ENCODE peak calls at places on chromosomes 11 and 22, in ten cellular contexts. Q, N, E, R, X, L, H, K, D and G are unnamed samples.

GRCh38 chr11:61734767-61735166 is 17.7 kb upstream of the MYRF start:
- DNase-seq in Q (no peak), N (no peak), E (no peak), R (peak; percentile 83), X (no peak), L (no peak), H (no peak), K (no peak), D (no peak), G (no peak)

GRCh38 chr11:114142646-114143045 is 83.1 kb downstream of the ZBTB16 start:
- DNase-seq in Q (no peak), N (no peak), E (no peak), R (no peak), X (no peak), L (no peak), H (no peak), K (no peak), D (no peak), G (no peak)

GRCh38 chr22:23849009-23850006 is 8.4 kb upstream of the SLC2A11 start:
- DNase-seq in Q (peak; percentile 89), N (peak; percentile 91), E (peak; percentile 78), R (peak; percentile 99), X (no peak), L (peak; percentile 62), H (peak; percentile 90), K (no peak), D (peak; percentile 90), G (no peak)

GRCh38 chr11:94864646-94865045 is 96.5 kb downstream of the AMOTL1 start:
- DNase-seq in Q (no peak), N (no peak), E (no peak), R (no peak), X (no peak), L (no peak), H (no peak), K (no peak), D (no peak), G (no peak)

GRCh38 chr11:29634248-29634647 is 382.6 kb downstream of the KCNA4 start:
- DNase-seq in Q (no peak), N (no peak), E (no peak), R (no peak), X (no peak), L (no peak), H (no peak), K (no peak), D (no peak), G (no peak)

GRCh38 chr11:2794947-2795346 is 90.6 kb downstream of the CDKN1C start:
- DNase-seq in Q (no peak), N (peak; percentile 23), E (no peak), R (peak; percentile 39), X (no peak), L (no peak), H (no peak), K (no peak), D (peak; percentile 5), G (no peak)

GRCh38 chr11:78196661-78197091 is 8.0 kb downstream of the USP35 start:
- DNase-seq in Q (no peak), N (no peak), E (no peak), R (no peak), X (no peak), L (no peak), H (no peak), K (no peak), D (no peak), G (no peak)

GRCh38 chr11:107282195-107282594 is 175.4 kb downstream of the CWF19L2 start:
- DNase-seq in Q (no peak), N (no peak), E (no peak), R (no peak), X (no peak), L (no peak), H (no peak), K (no peak), D (no peak), G (no peak)

GRCh38 chr11:75560644-75561043 is 1.4 kb upstream of the SERPINH1 start:
- DNase-seq in Q (no peak), N (no peak), E (no peak), R (no peak), X (no peak), L (no peak), H (no peak), K (no peak), D (no peak), G (no peak)

GRCh38 chr11:75425422-75425821 is 7.6 kb downstream of the KLHL35 start:
- DNase-seq in Q (no peak), N (no peak), E (peak; percentile 36), R (peak; percentile 82), X (no peak), L (no peak), H (peak; percentile 13), K (no peak), D (no peak), G (no peak)

DNA sequence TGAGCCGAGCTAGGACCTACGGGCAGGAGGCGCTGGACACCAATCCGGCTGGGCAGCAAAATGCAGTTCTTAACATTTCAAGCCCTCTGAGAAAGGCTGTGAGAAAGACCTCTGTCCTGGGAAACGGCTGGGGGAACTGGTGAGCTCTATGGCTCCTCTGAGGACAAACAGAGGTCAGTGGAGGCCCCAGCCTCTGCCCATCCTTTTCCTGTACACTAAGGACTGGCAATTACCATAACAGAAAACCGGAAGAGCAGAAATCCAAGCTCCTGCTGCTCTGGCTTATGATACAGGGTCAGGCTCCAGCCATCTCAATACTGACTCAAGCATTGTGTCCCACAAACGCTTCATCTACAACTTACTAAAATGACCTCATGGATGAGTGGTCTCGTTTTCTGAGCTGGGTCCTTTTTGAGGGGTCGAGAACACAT is 2.2 kb downstream of the TESMIN start:
- DNase-seq in Q (no peak), N (no peak), E (no peak), R (no peak), X (no peak), L (no peak), H (no peak), K (no peak), D (no peak), G (no peak)
- TF ChIP-seq POLR2AphosphoS5 in Q (no peak), N (no peak), E (no peak), R (no peak), X (no peak), L (no peak), H (no peak), K (no peak), D (no peak), G (peak; percentile 21)

GRCh38 chr22:36280379-36280778 is 27.4 kb downstream of the APOL1 start:
- DNase-seq in Q (no peak), N (no peak), E (no peak), R (no peak), X (no peak), L (no peak), H (no peak), K (no peak), D (no peak), G (no peak)
- TF ChIP-seq POLR2AphosphoS5 in Q (no peak), N (no peak), E (no peak), R (no peak), X (no peak), L (no peak), H (peak; percentile 46), K (no peak), D (no peak), G (peak; percentile 20)

GRCh38 chr11:72111300-72111699 is 1.2 kb downstream of the ANAPC15 start:
- DNase-seq in Q (no peak), N (no peak), E (no peak), R (no peak), X (no peak), L (no peak), H (no peak), K (no peak), D (no peak), G (no peak)

GRCh38 chr11:72114570-72114969 is 2.1 kb upstream of the ANAPC15 start:
- DNase-seq in Q (no peak), N (no peak), E (no peak), R (no peak), X (no peak), L (no peak), H (no peak), K (no peak), D (no peak), G (no peak)

GRCh38 chr11:72111803-72112540 is 523 bp downstream of the ANAPC15 start:
- DNase-seq in Q (peak; percentile 68), N (peak; percentile 94), E (peak; percentile 98), R (no peak), X (peak; percentile 99), L (peak; percentile 99), H (peak; percentile 60), K (peak; percentile 100), D (peak; percentile 94), G (peak; percentile 99)

GRCh38 chr11:72113170-72113808 is 794 bp upstream of the ANAPC15 start:
- DNase-seq in Q (no peak), N (no peak), E (no peak), R (no peak), X (no peak), L (no peak), H (no peak), K (no peak), D (no peak), G (no peak)

DNA sequence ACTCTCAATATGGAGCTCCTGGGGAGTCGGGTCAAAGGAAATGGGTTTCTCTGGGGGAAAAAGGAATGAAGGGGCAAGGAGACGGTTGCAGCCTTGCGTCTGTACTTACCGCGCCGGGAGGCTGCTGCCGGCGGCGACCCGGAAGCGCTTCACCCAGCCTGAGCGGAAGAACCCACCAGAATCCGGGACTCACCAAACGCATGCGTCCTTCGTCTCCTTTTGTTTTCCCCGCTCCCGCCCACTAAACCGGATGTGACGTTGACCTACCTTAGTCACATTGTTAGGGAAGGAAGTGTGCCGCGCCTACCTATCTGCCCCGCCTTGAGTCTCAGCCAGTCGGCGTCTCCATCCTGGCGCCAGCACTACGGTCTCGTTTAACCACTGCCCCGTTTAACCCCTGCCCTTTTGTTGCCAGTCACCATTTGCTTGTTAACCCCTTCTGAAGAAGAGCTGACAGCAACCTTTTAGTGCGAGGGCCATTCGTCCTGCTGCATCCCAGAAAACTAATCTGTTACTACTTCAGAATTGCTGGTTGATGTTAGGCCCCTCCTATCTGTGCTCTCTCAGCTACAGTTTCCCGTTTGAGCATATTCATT is at the start of gene ANAPC15:
- DNase-seq in Q (peak; percentile 64), N (peak; percentile 99), E (peak; percentile 99), R (peak; percentile 93), X (peak; percentile 99), L (peak; percentile 100), H (peak; percentile 65), K (peak; percentile 100), D (peak; percentile 99), G (peak; percentile 100)
- TF ChIP-seq POLR2AphosphoS5 in Q (peak; percentile 98), N (peak; percentile 96), E (peak; percentile 91), R (peak; percentile 97), X (peak; percentile 99), L (peak; percentile 98), H (peak; percentile 99), K (peak; percentile 88), D (peak; percentile 97), G (peak; percentile 98)

DNA sequence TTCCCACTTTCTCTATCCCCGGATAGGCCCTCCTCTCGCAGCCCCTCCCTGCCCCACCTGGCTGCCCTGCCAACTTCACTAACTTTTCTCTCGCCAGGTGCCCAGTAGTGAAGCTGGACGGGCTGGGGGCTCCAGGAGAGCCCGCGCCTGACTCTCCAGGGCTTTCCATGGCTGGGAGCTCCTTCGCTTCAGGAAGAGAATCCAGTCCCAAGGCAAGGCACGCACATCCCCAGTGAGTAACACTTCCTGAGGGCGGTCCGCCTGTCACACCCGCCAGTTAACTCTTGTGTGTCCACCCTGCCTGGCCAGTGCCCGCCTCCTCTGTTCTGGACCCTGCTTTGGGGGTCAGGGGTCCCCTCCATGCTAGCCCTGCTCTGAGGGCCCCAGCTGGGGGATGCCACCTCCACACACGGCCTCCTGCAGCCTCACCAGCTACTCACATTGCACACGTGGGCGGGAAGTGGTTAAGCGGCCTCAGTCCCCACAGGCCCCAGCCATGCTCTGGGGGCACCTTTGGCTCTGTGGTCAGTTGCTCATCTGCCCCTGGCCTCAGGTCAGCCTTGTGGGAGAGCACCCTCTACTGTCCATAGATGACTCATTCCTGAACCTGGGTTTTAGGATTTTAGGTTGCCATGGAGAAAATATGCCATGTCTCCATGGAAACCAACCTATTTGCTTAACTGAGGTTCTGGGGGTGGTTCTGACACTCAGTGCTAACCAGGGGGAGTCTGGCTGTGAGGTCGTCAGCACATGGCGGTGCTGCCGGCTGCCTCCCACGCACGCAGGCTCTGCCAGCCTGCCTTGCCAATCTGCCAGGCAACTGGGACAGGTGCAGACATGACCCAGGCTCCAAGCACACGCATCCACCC is at the start of gene RIN1:
- DNase-seq in Q (peak; percentile 90), N (peak; percentile 75), E (peak; percentile 81), R (peak; percentile 81), X (peak; percentile 81), L (peak; percentile 77), H (peak; percentile 85), K (no peak), D (peak; percentile 71), G (no peak)
- TF ChIP-seq POLR2AphosphoS5 in Q (no peak), N (peak; percentile 72), E (peak; percentile 27), R (peak; percentile 64), X (peak; percentile 60), L (no peak), H (peak; percentile 64), K (peak; percentile 86), D (peak; percentile 71), G (peak; percentile 26)